ENCODE peak calls at places on chromosomes 7 and 10, in ten cellular contexts. One of them, this sample, is unnamed.

GRCh38 chr10:396535-397220 is 261.4 kb downstream of the ZMYND11 start:
- DNase-seq in Calu3: no peak
- DNase-seq in GM19239: no peak
- DNase-seq in activated CD4-positive, CD25-positive, alpha-beta regulatory T cell: no peak
- DNase-seq in left cardiac atrium: no peak
- DNase-seq in heart left ventricle: no peak
- DNase-seq in tibial artery: peak; percentile 61
- DNase-seq in CD8-positive, alpha-beta T cell: no peak
- DNase-seq in SW480: no peak
- DNase-seq in WTC11: no peak
- DNase-seq in this sample: no peak

GRCh38 chr7:71896535-71896934 is 515.6 kb downstream of the CALN1 start:
- DNase-seq in Calu3: no peak
- DNase-seq in heart left ventricle: no peak
- DNase-seq in tibial artery: no peak
- DNase-seq in GM19239: no peak
- DNase-seq in activated CD4-positive, CD25-positive, alpha-beta regulatory T cell: no peak
- DNase-seq in WTC11: no peak
- DNase-seq in left cardiac atrium: no peak
- DNase-seq in SW480: no peak
- DNase-seq in CD8-positive, alpha-beta T cell: no peak
- DNase-seq in this sample: no peak

GRCh38 chr7:158302274-158303070 is 285.2 kb downstream of the PTPRN2 start:
- DNase-seq in heart left ventricle: no peak
- DNase-seq in SW480: no peak
- DNase-seq in WTC11: no peak
- DNase-seq in GM19239: no peak
- DNase-seq in Calu3: no peak
- DNase-seq in left cardiac atrium: no peak
- DNase-seq in CD8-positive, alpha-beta T cell: no peak
- DNase-seq in activated CD4-positive, CD25-positive, alpha-beta regulatory T cell: no peak
- DNase-seq in tibial artery: no peak
- DNase-seq in this sample: no peak

GRCh38 chr7:30817060-30817770 is 46.0 kb downstream of the MINDY4 start:
- DNase-seq in GM19239: no peak
- DNase-seq in tibial artery: no peak
- DNase-seq in activated CD4-positive, CD25-positive, alpha-beta regulatory T cell: no peak
- DNase-seq in Calu3: no peak
- DNase-seq in SW480: no peak
- DNase-seq in CD8-positive, alpha-beta T cell: no peak
- DNase-seq in left cardiac atrium: no peak
- DNase-seq in WTC11: no peak
- DNase-seq in heart left ventricle: no peak
- DNase-seq in this sample: no peak

GRCh38 chr10:8026349-8027259 is 27.9 kb upstream of the GATA3 start:
- DNase-seq in Calu3: no peak
- DNase-seq in GM19239: no peak
- DNase-seq in activated CD4-positive, CD25-positive, alpha-beta regulatory T cell: no peak
- DNase-seq in SW480: no peak
- DNase-seq in tibial artery: no peak
- DNase-seq in CD8-positive, alpha-beta T cell: no peak
- DNase-seq in left cardiac atrium: no peak
- DNase-seq in WTC11: no peak
- DNase-seq in heart left ventricle: no peak
- DNase-seq in this sample: no peak

GRCh38 chr10:77807706-77808105 is 118.8 kb downstream of the DLG5 start:
- DNase-seq in left cardiac atrium: no peak
- DNase-seq in CD8-positive, alpha-beta T cell: no peak
- DNase-seq in activated CD4-positive, CD25-positive, alpha-beta regulatory T cell: no peak
- DNase-seq in tibial artery: no peak
- DNase-seq in SW480: no peak
- DNase-seq in Calu3: no peak
- DNase-seq in WTC11: no peak
- DNase-seq in GM19239: no peak
- DNase-seq in heart left ventricle: no peak
- DNase-seq in this sample: no peak

GRCh38 chr7:127833641-127834040 is 181.6 kb downstream of the SND1 start:
- DNase-seq in tibial artery: no peak
- DNase-seq in CD8-positive, alpha-beta T cell: no peak
- DNase-seq in activated CD4-positive, CD25-positive, alpha-beta regulatory T cell: no peak
- DNase-seq in GM19239: no peak
- DNase-seq in SW480: no peak
- DNase-seq in Calu3: no peak
- DNase-seq in WTC11: no peak
- DNase-seq in left cardiac atrium: no peak
- DNase-seq in heart left ventricle: no peak
- DNase-seq in this sample: no peak

GRCh38 chr10:75623310-75623940 is 192.0 kb downstream of the LRMDA start:
- DNase-seq in SW480: no peak
- DNase-seq in GM19239: no peak
- DNase-seq in activated CD4-positive, CD25-positive, alpha-beta regulatory T cell: no peak
- DNase-seq in heart left ventricle: no peak
- DNase-seq in Calu3: no peak
- DNase-seq in left cardiac atrium: no peak
- DNase-seq in CD8-positive, alpha-beta T cell: no peak
- DNase-seq in WTC11: no peak
- DNase-seq in tibial artery: no peak
- DNase-seq in this sample: no peak

GRCh38 chr7:108442039-108442568 is 14.1 kb downstream of the NRCAM start:
- DNase-seq in tibial artery: no peak
- DNase-seq in WTC11: no peak
- DNase-seq in Calu3: no peak
- DNase-seq in CD8-positive, alpha-beta T cell: no peak
- DNase-seq in SW480: peak; percentile 64
- DNase-seq in activated CD4-positive, CD25-positive, alpha-beta regulatory T cell: no peak
- DNase-seq in GM19239: no peak
- DNase-seq in left cardiac atrium: no peak
- DNase-seq in heart left ventricle: no peak
- DNase-seq in this sample: no peak

GRCh38 chr7:47095906-47096305 is 486.0 kb downstream of the TNS3 start:
- DNase-seq in tibial artery: no peak
- DNase-seq in left cardiac atrium: no peak
- DNase-seq in SW480: no peak
- DNase-seq in Calu3: no peak
- DNase-seq in GM19239: no peak
- DNase-seq in heart left ventricle: no peak
- DNase-seq in WTC11: no peak
- DNase-seq in activated CD4-positive, CD25-positive, alpha-beta regulatory T cell: no peak
- DNase-seq in CD8-positive, alpha-beta T cell: no peak
- DNase-seq in this sample: no peak

GRCh38 chr7:41696323-41696916 is 6.5 kb downstream of the INHBA start:
- DNase-seq in CD8-positive, alpha-beta T cell: no peak
- DNase-seq in activated CD4-positive, CD25-positive, alpha-beta regulatory T cell: no peak
- DNase-seq in tibial artery: peak; percentile 91
- DNase-seq in Calu3: peak; percentile 86
- DNase-seq in WTC11: peak; percentile 84
- DNase-seq in GM19239: no peak
- DNase-seq in heart left ventricle: peak; percentile 62
- DNase-seq in left cardiac atrium: peak; percentile 81
- DNase-seq in SW480: peak; percentile 70
- DNase-seq in this sample: peak; percentile 56

GRCh38 chr7:151286148-151286547 is 37.7 kb upstream of the SMARCD3 start:
- DNase-seq in SW480: no peak
- DNase-seq in WTC11: no peak
- DNase-seq in left cardiac atrium: no peak
- DNase-seq in heart left ventricle: no peak
- DNase-seq in Calu3: no peak
- DNase-seq in activated CD4-positive, CD25-positive, alpha-beta regulatory T cell: no peak
- DNase-seq in GM19239: no peak
- DNase-seq in tibial artery: no peak
- DNase-seq in CD8-positive, alpha-beta T cell: no peak
- DNase-seq in this sample: no peak

GRCh38 chr7:11970132-11970531 is 138.1 kb upstream of the THSD7A start:
- DNase-seq in tibial artery: no peak
- DNase-seq in CD8-positive, alpha-beta T cell: no peak
- DNase-seq in SW480: no peak
- DNase-seq in left cardiac atrium: no peak
- DNase-seq in GM19239: no peak
- DNase-seq in WTC11: no peak
- DNase-seq in heart left ventricle: no peak
- DNase-seq in activated CD4-positive, CD25-positive, alpha-beta regulatory T cell: no peak
- DNase-seq in Calu3: no peak
- DNase-seq in this sample: no peak

GRCh38 chr10:81065474-81065873 is 527.8 kb downstream of the SH2D4B start:
- DNase-seq in Calu3: no peak
- DNase-seq in SW480: no peak
- DNase-seq in tibial artery: no peak
- DNase-seq in CD8-positive, alpha-beta T cell: no peak
- DNase-seq in WTC11: no peak
- DNase-seq in left cardiac atrium: no peak
- DNase-seq in activated CD4-positive, CD25-positive, alpha-beta regulatory T cell: no peak
- DNase-seq in GM19239: no peak
- DNase-seq in heart left ventricle: no peak
- DNase-seq in this sample: no peak

GRCh38 chr10:79229830-79230562 is 117.3 kb upstream of the PPIF start:
- DNase-seq in Calu3: no peak
- DNase-seq in GM19239: no peak
- DNase-seq in left cardiac atrium: no peak
- DNase-seq in WTC11: peak; percentile 76
- DNase-seq in tibial artery: no peak
- DNase-seq in SW480: no peak
- DNase-seq in activated CD4-positive, CD25-positive, alpha-beta regulatory T cell: no peak
- DNase-seq in CD8-positive, alpha-beta T cell: no peak
- DNase-seq in heart left ventricle: no peak
- DNase-seq in this sample: no peak

GRCh38 chr7:105497016-105497415 is 25.1 kb downstream of the PUS7 start:
- DNase-seq in SW480: no peak
- DNase-seq in Calu3: no peak
- DNase-seq in heart left ventricle: no peak
- DNase-seq in CD8-positive, alpha-beta T cell: no peak
- DNase-seq in activated CD4-positive, CD25-positive, alpha-beta regulatory T cell: no peak
- DNase-seq in WTC11: no peak
- DNase-seq in GM19239: no peak
- DNase-seq in tibial artery: no peak
- DNase-seq in left cardiac atrium: no peak
- DNase-seq in this sample: no peak

GRCh38 chr7:12683678-12684077 is 3.8 kb upstream of the ARL4A start:
- DNase-seq in GM19239: no peak
- DNase-seq in heart left ventricle: no peak
- DNase-seq in CD8-positive, alpha-beta T cell: no peak
- DNase-seq in Calu3: no peak
- DNase-seq in SW480: peak; percentile 67
- DNase-seq in WTC11: no peak
- DNase-seq in tibial artery: no peak
- DNase-seq in left cardiac atrium: no peak
- DNase-seq in activated CD4-positive, CD25-positive, alpha-beta regulatory T cell: no peak
- DNase-seq in this sample: no peak

GRCh38 chr7:93992423-93993110 is 11.6 kb downstream of the BET1 start:
- DNase-seq in tibial artery: no peak
- DNase-seq in activated CD4-positive, CD25-positive, alpha-beta regulatory T cell: no peak
- DNase-seq in left cardiac atrium: no peak
- DNase-seq in WTC11: no peak
- DNase-seq in GM19239: no peak
- DNase-seq in CD8-positive, alpha-beta T cell: no peak
- DNase-seq in Calu3: no peak
- DNase-seq in SW480: no peak
- DNase-seq in heart left ventricle: no peak
- DNase-seq in this sample: no peak

GRCh38 chr7:157676456-157677255 is 339.9 kb downstream of the DNAJB6 start:
- DNase-seq in tibial artery: peak; percentile 34
- DNase-seq in WTC11: no peak
- DNase-seq in CD8-positive, alpha-beta T cell: peak; percentile 1
- DNase-seq in Calu3: no peak
- DNase-seq in left cardiac atrium: no peak
- DNase-seq in heart left ventricle: no peak
- DNase-seq in SW480: no peak
- DNase-seq in activated CD4-positive, CD25-positive, alpha-beta regulatory T cell: no peak
- DNase-seq in GM19239: no peak
- DNase-seq in this sample: no peak

GRCh38 chr7:28296571-28297483 is 115.5 kb upstream of the CREB5 start:
- DNase-seq in WTC11: peak; percentile 71
- DNase-seq in left cardiac atrium: peak; percentile 32
- DNase-seq in SW480: peak; percentile 47
- DNase-seq in heart left ventricle: peak; percentile 46
- DNase-seq in CD8-positive, alpha-beta T cell: peak; percentile 47
- DNase-seq in tibial artery: no peak
- DNase-seq in GM19239: no peak
- DNase-seq in Calu3: peak; percentile 86
- DNase-seq in activated CD4-positive, CD25-positive, alpha-beta regulatory T cell: peak; percentile 20
- DNase-seq in this sample: peak; percentile 47

This sample was measured in WERI-Rb-1.